ENCODE peak calls at places on chromosomes 13 and 19, in five cellular contexts. X is cardiac fibroblast; H is stimulated activated CD8-positive, alpha-beta memory T cell treated with anti-CD3 and anti-CD28 coated beads, Interleukin-4, amount 100 ng/mL, for 1 hour; T is left ventricle myocardium inferior; G is KBM-7. S is an unnamed sample.
A peak's percentile ranks its signal among the peaks of the same experiment; 100 is the strongest.

GRCh38 chr13:42255854-42256253 is 16.1 kb upstream of the AKAP11 start:
- DNase-seq in X (peak; percentile 29), H (no peak), T (no peak), G (no peak), S (no peak)

GRCh38 chr19:15216363-15216762 is 15.6 kb upstream of the NOTCH3 start:
- DNase-seq in X (no peak), H (no peak), T (no peak), G (no peak), S (no peak)

GRCh38 chr19:1076951-1077350 is 10.0 kb downstream of the ARHGAP45 start:
- DNase-seq in X (no peak), H (peak; percentile 83), T (peak; percentile 67), G (peak; percentile 89), S (peak; percentile 76)

GRCh38 chr19:33395561-33396550 is 22.3 kb downstream of the CEBPG start:
- DNase-seq in X (peak; percentile 76), H (no peak), T (peak; percentile 59), G (no peak), S (no peak)

GRCh38 chr13:34129422-34129821 is 311.5 kb downstream of the RFC3 start:
- DNase-seq in X (no peak), H (no peak), T (no peak), G (no peak), S (no peak)

GRCh38 chr13:80338781-80339577 is 1.9 kb downstream of the SPRY2 start:
- DNase-seq in X (peak; percentile 88), H (no peak), T (peak; percentile 76), G (peak; percentile 70), S (peak; percentile 79)

GRCh38 chr13:92175330-92175729 is 776.9 kb downstream of the GPC5 start:
- DNase-seq in X (peak; percentile 86), H (no peak), T (no peak), G (peak; percentile 78), S (peak; percentile 59)

GRCh38 chr13:110047511-110047910 is 259.4 kb downstream of the COL4A1 start:
- DNase-seq in X (peak; percentile 98), H (no peak), T (peak; percentile 81), G (peak; percentile 94), S (no peak)

GRCh38 chr13:92379371-92379770 is 847.2 kb upstream of the GPC6 start:
- DNase-seq in X (no peak), H (no peak), T (no peak), G (peak; percentile 73), S (peak; percentile 38)

GRCh38 chr13:77871596-77871995 is 47.0 kb downstream of the EDNRB start:
- DNase-seq in X (no peak), H (no peak), T (no peak), G (no peak), S (no peak)

GRCh38 chr13:102694944-102695343 is at the start of gene METTL21C:
- DNase-seq in X (no peak), H (no peak), T (no peak), G (no peak), S (no peak)

GRCh38 chr19:14113762-14114414 is 3.7 kb downstream of the PRKACA start:
- DNase-seq in X (no peak), H (no peak), T (peak; percentile 42), G (peak; percentile 68), S (peak; percentile 49)

S was measured in NB4.